ENCODE peak calls at places on chromosome 9, in five cellular contexts. One of them, this sample, is unnamed. For H3K9me3, the result is how much of the 10 kb centered on the place peaks cover.

GRCh38 chr9:29556317-29556716 is 1983.0 kb upstream of the C9orf72 start:
- DNase-seq in spleen: no peak
- DNase-seq in IMR-90: no peak
- DNase-seq in naive thymus-derived CD4-positive, alpha-beta T cell: no peak
- DNase-seq in adipocyte: no peak
- DNase-seq in this sample: no peak

GRCh38 chr9:133103183-133103986 is 17.7 kb downstream of the RALGDS start:
- DNase-seq in spleen: peak
- DNase-seq in IMR-90: peak
- DNase-seq in naive thymus-derived CD4-positive, alpha-beta T cell: peak
- DNase-seq in adipocyte: peak
- DNase-seq in this sample: no peak

GRCh38 chr9:136860933-136861873 is 4.9 kb downstream of the EDF1 start:
- DNase-seq in spleen: peak
- DNase-seq in IMR-90: no peak
- DNase-seq in naive thymus-derived CD4-positive, alpha-beta T cell: no peak
- DNase-seq in adipocyte: no peak
- DNase-seq in this sample: peak

GRCh38 chr9:98083059-98083458 is 26.5 kb downstream of the NANS start:
- DNase-seq in spleen: no peak
- DNase-seq in IMR-90: peak
- DNase-seq in naive thymus-derived CD4-positive, alpha-beta T cell: no peak
- DNase-seq in adipocyte: peak
- DNase-seq in this sample: no peak

GRCh38 chr9:122180633-122181032 is 20.9 kb downstream of the MORN5 start:
- DNase-seq in spleen: no peak
- DNase-seq in IMR-90: peak
- DNase-seq in naive thymus-derived CD4-positive, alpha-beta T cell: no peak
- DNase-seq in adipocyte: peak
- DNase-seq in this sample: no peak

GRCh38 chr9:38332625-38333024 is 59.9 kb upstream of the ALDH1B1 start:
- DNase-seq in spleen: no peak
- DNase-seq in IMR-90: no peak
- DNase-seq in naive thymus-derived CD4-positive, alpha-beta T cell: no peak
- DNase-seq in adipocyte: no peak
- DNase-seq in this sample: no peak

GRCh38 chr9:692636-693459 is 148.6 kb upstream of the DMRT1 start:
- DNase-seq in spleen: no peak
- DNase-seq in IMR-90: no peak
- DNase-seq in naive thymus-derived CD4-positive, alpha-beta T cell: no peak
- DNase-seq in adipocyte: peak
- DNase-seq in this sample: no peak

GRCh38 chr9:23702311-23702922 is 123.6 kb downstream of the ELAVL2 start:
- DNase-seq in spleen: no peak
- DNase-seq in IMR-90: no peak
- DNase-seq in naive thymus-derived CD4-positive, alpha-beta T cell: no peak
- DNase-seq in adipocyte: no peak
- DNase-seq in this sample: no peak

GRCh38 chr9:34185778-34186551 is 7.1 kb downstream of the UBAP1 start:
- DNase-seq in spleen: no peak
- DNase-seq in IMR-90: peak
- DNase-seq in naive thymus-derived CD4-positive, alpha-beta T cell: peak
- DNase-seq in adipocyte: peak
- DNase-seq in this sample: no peak

DNA sequence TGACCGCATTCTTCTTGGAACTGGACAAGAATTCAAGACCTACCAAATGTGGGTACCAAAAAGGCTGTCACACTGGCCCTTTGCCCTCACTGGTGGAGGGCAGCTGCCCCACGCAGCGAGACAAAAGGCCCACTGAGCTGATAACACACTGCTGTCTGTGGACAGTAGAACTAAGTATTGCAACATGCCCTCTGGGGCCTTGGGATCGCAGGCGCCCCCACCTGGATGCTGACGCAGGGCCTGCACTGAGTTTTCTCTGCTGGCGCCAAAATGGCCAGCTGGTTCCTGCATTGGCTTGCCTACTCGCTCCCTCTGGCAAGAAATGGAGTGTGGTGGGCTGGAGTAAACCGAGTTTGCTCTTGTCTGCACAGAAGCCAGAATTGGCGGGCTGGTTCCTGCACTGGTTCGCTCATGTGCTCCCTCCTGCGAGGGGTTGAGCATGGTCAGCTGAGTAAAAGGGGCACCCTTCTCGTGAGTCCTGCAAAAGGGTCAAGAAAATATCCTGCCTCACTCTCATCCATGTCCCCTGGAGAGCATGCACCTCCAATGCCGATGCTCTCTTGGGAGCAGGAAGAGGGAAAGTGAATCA is 55.7 kb downstream of the NXNL2 start:
- DNase-seq in spleen: no peak
- DNase-seq in IMR-90: no peak
- DNase-seq in naive thymus-derived CD4-positive, alpha-beta T cell: no peak
- DNase-seq in adipocyte: no peak
- DNase-seq in this sample: no peak
- H3K9me3 ChIP-seq in spleen: under half
- H3K9me3 ChIP-seq in IMR-90: under half
- H3K9me3 ChIP-seq in naive thymus-derived CD4-positive, alpha-beta T cell: under half
- H3K9me3 ChIP-seq in adipocyte: under half
- H3K9me3 ChIP-seq in this sample: under half

GRCh38 chr9:118612201-118612600 is 757.0 kb downstream of the BRINP1 start:
- DNase-seq in spleen: no peak
- DNase-seq in IMR-90: no peak
- DNase-seq in naive thymus-derived CD4-positive, alpha-beta T cell: no peak
- DNase-seq in adipocyte: no peak
- DNase-seq in this sample: no peak

GRCh38 chr9:118618744-118619299 is 750.4 kb downstream of the BRINP1 start:
- DNase-seq in spleen: no peak
- DNase-seq in IMR-90: no peak
- DNase-seq in naive thymus-derived CD4-positive, alpha-beta T cell: no peak
- DNase-seq in adipocyte: no peak
- DNase-seq in this sample: no peak

GRCh38 chr9:118614011-118614410 is 755.2 kb downstream of the BRINP1 start:
- DNase-seq in spleen: no peak
- DNase-seq in IMR-90: no peak
- DNase-seq in naive thymus-derived CD4-positive, alpha-beta T cell: no peak
- DNase-seq in adipocyte: no peak
- DNase-seq in this sample: no peak

DNA sequence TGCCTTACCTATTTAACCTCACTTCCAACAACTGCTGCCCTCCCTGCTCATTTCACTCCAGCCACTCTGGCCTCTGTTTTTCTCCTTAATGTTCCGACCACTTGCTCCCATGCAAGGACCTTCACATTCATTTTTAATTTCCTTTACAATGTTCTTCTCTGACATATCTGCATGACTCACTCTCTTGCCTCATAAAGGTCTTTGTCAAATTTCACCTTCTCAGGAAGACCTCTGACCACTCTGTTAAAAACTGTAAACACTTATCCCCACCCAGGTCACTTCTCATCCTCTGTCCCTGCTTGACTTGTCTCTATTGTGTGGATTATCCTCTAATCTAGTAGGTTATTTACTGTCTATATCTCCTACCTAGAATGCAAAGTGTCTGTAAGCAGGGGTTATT is 751.1 kb downstream of the BRINP1 start:
- DNase-seq in spleen: no peak
- DNase-seq in IMR-90: no peak
- DNase-seq in naive thymus-derived CD4-positive, alpha-beta T cell: no peak
- DNase-seq in adipocyte: peak
- DNase-seq in this sample: no peak
- H3K9me3 ChIP-seq in spleen: under half
- H3K9me3 ChIP-seq in IMR-90: under half
- H3K9me3 ChIP-seq in naive thymus-derived CD4-positive, alpha-beta T cell: under half
- H3K9me3 ChIP-seq in adipocyte: under half
- H3K9me3 ChIP-seq in this sample: under half

GRCh38 chr9:11045589-11045988 is 432.8 kb upstream of the PTPRD start:
- DNase-seq in spleen: no peak
- DNase-seq in IMR-90: no peak
- DNase-seq in naive thymus-derived CD4-positive, alpha-beta T cell: no peak
- DNase-seq in adipocyte: no peak
- DNase-seq in this sample: no peak
- H3K9me3 ChIP-seq in spleen: under half
- H3K9me3 ChIP-seq in IMR-90: under half
- H3K9me3 ChIP-seq in naive thymus-derived CD4-positive, alpha-beta T cell: under half
- H3K9me3 ChIP-seq in adipocyte: under half
- H3K9me3 ChIP-seq in this sample: under half

GRCh38 chr9:111542497-111543254 is 17.7 kb downstream of the ZNF483 start:
- DNase-seq in spleen: no peak
- DNase-seq in IMR-90: no peak
- DNase-seq in naive thymus-derived CD4-positive, alpha-beta T cell: no peak
- DNase-seq in adipocyte: no peak
- DNase-seq in this sample: no peak

DNA sequence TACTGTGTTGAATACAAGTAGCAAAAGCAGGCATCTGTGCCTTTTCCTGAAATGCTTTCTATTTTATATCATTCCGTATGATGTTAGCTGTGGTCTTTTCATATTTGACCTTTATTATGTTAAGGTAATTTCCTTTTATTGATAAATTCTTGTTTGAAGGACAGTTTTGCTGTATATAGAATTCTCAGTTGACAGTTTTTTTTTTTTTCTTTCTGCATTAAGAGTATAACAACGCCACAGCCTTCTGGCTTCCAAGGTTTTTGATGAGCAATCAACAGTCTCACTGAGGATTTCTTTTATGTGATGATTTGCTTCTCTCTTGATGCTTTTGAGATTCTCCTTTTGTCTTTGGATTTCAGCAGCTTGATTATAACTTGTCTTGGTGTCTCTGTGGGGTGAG is 23.6 kb downstream of the ZNF483 start:
- DNase-seq in spleen: no peak
- DNase-seq in IMR-90: no peak
- DNase-seq in naive thymus-derived CD4-positive, alpha-beta T cell: no peak
- DNase-seq in adipocyte: no peak
- DNase-seq in this sample: no peak
- H3K9me3 ChIP-seq in spleen: under half
- H3K9me3 ChIP-seq in IMR-90: half or more
- H3K9me3 ChIP-seq in naive thymus-derived CD4-positive, alpha-beta T cell: half or more
- H3K9me3 ChIP-seq in adipocyte: half or more
- H3K9me3 ChIP-seq in this sample: under half

GRCh38 chr9:96762562-96762961 is 15.3 kb downstream of the ZNF510 start:
- DNase-seq in spleen: no peak
- DNase-seq in IMR-90: no peak
- DNase-seq in naive thymus-derived CD4-positive, alpha-beta T cell: no peak
- DNase-seq in adipocyte: no peak
- DNase-seq in this sample: no peak

DNA sequence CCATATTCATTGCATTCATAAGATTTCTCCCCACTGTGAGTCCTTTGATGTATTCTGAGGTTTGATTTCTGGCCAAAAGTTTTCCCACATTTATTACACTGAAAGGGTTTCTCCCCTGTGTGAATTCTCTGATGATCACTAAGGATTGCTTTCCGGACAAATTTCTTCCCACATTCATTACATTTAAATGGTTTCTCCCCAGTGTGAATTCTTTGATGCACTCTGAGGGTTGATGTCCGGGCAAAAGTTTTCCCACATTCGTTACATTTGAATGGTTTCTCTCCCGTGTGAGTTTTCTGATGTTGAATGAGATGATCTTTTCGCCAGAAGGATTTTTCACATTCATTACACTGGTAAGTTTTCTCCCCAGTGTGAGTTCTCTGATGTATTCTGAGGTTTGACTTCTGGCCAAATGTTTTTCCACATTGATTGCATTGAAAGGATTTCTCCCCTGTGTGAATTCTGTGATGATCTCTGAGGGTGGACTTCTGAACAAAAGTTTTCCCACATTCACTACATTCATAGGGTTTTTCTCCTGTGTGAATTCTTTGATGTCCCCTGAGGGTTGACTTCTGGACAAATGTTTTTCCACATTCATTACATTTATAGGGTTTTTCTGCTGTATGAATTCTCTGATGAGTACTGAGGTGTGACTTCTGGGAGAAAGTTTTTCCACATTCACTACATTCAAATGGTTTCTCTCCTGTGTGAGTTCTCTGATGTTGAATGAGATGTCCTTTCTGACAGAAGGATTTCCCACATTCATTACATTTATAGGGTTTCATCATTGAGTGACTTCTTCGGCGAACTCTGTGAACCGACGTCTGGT is 18.8 kb downstream of the ZNF510 start:
- DNase-seq in spleen: no peak
- DNase-seq in IMR-90: no peak
- DNase-seq in naive thymus-derived CD4-positive, alpha-beta T cell: no peak
- DNase-seq in adipocyte: peak
- DNase-seq in this sample: no peak
- H3K9me3 ChIP-seq in spleen: half or more
- H3K9me3 ChIP-seq in IMR-90: half or more
- H3K9me3 ChIP-seq in naive thymus-derived CD4-positive, alpha-beta T cell: half or more
- H3K9me3 ChIP-seq in adipocyte: half or more
- H3K9me3 ChIP-seq in this sample: half or more

DNA sequence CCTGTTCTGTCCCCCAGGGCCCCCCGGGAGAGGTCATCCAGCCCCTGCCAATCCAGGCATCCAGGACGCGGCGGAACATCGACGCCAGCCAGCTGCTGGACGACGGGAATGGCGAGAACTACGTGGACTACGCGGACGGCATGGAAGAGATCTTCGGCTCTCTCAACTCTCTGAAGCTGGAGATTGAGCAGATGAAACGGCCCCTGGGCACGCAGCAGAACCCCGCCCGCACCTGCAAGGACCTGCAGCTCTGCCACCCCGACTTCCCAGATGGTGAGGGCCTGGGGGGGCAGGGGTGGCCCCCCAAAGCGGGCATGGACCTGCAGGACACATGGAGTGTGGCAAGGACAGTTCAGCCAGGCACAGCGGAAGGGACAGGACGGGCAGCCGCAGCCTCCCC is 56.0 kb upstream of the FCN2 start:
- DNase-seq in spleen: no peak
- DNase-seq in IMR-90: no peak
- DNase-seq in naive thymus-derived CD4-positive, alpha-beta T cell: no peak
- DNase-seq in adipocyte: no peak
- DNase-seq in this sample: no peak
- H3K9me3 ChIP-seq in spleen: under half
- H3K9me3 ChIP-seq in IMR-90: under half
- H3K9me3 ChIP-seq in naive thymus-derived CD4-positive, alpha-beta T cell: under half
- H3K9me3 ChIP-seq in adipocyte: under half
- H3K9me3 ChIP-seq in this sample: under half

This sample was measured in T-helper 17 cell.